ENCODE peak calls at places on chromosomes 5 and 9, in nine cellular contexts. Q, V, L, G, O, C, U, J and T are unnamed samples.

GRCh38 chr5:147809830-147810666 is 21.4 kb downstream of the SPINK1 start:
- DNase-seq in J (no peak), L (no peak), O (no peak), G (no peak), U (no peak), C (no peak), V (no peak), Q (no peak), T (no peak)

GRCh38 chr5:91477408-91477807 is 94.3 kb upstream of the ARRDC3 start:
- DNase-seq in G (no peak), L (no peak), V (no peak), Q (no peak), C (no peak), U (no peak), O (no peak), J (no peak), T (no peak)

GRCh38 chr5:180433029-180433416 is 61.2 kb upstream of the CNOT6 start:
- DNase-seq in J (no peak), Q (no peak), L (no peak), O (no peak), V (no peak), G (no peak), U (no peak), C (no peak), T (no peak)

GRCh38 chr9:133773889-133774655 is 35.9 kb upstream of the SARDH start:
- DNase-seq in J (peak; percentile 34), V (peak; percentile 52), C (no peak), O (peak; percentile 1), L (no peak), G (peak; percentile 28), Q (no peak), U (no peak), T (no peak)

GRCh38 chr5:163574477-163575440 is 69.3 kb downstream of the MAT2B start:
- DNase-seq in U (no peak), Q (no peak), V (no peak), O (no peak), C (no peak), L (no peak), G (no peak), J (no peak), T (peak; percentile 56)

GRCh38 chr5:9437741-9438240 is 108.1 kb downstream of the SEMA5A start:
- DNase-seq in L (no peak), U (no peak), V (no peak), J (peak; percentile 72), O (no peak), Q (no peak), C (no peak), G (no peak), T (no peak)

GRCh38 chr9:109903515-109904138 is 123.6 kb downstream of the PALM2AKAP2 start:
- DNase-seq in Q (peak; percentile 60), C (peak; percentile 66), O (no peak), J (no peak), V (no peak), U (peak; percentile 22), L (peak; percentile 62), G (no peak), T (peak; percentile 69)

GRCh38 chr5:10678236-10678635 is 82.8 kb downstream of the DAP start:
- DNase-seq in G (no peak), L (no peak), Q (no peak), C (no peak), J (no peak), O (no peak), U (no peak), V (no peak), T (no peak)

GRCh38 chr5:154278172-154278571 is 87.6 kb downstream of the GALNT10 start:
- DNase-seq in V (no peak), Q (no peak), O (no peak), C (no peak), G (no peak), L (no peak), U (no peak), J (no peak), T (no peak)

GRCh38 chr5:1125030-1125357 is 13.1 kb upstream of the SLC12A7 start:
- DNase-seq in C (peak; percentile 64), L (no peak), V (no peak), O (no peak), J (peak; percentile 30), G (peak; percentile 56), U (no peak), Q (no peak), T (peak; percentile 25)

GRCh38 chr9:117180896-117181456 is 233.9 kb downstream of the ASTN2 start:
- DNase-seq in C (no peak), J (no peak), U (no peak), V (no peak), Q (no peak), L (no peak), O (no peak), G (no peak), T (no peak)